ENCODE peak calls at places on chromosomes 1 and 21, in nine cellular contexts. Z is HCT116, H is GM12878, P is MM.1S, T is pancreas, E is tibial nerve, L is A549, Q is uterus, R is upper lobe of right lung. B is an unnamed sample.

GRCh38 chr1:95561244-95561840 is 327.3 kb downstream of the RWDD3 start:
- DNase-seq in Z (no peak), H (no peak), P (no peak), T (no peak), E (no peak), L (no peak), Q (no peak), R (no peak), B (no peak)

GRCh38 chr1:118931876-118932275 is 56.3 kb downstream of the TBX15 start:
- DNase-seq in Z (no peak), H (no peak), P (no peak), T (no peak), E (no peak), L (no peak), Q (no peak), R (no peak), B (no peak)

GRCh38 chr1:79705218-79705617 is 698.7 kb upstream of the ADGRL4 start:
- DNase-seq in Z (no peak), H (no peak), P (no peak), T (no peak), E (no peak), L (no peak), Q (no peak), R (no peak), B (no peak)

GRCh38 chr1:159600894-159601293 is 13.3 kb downstream of the APCS start:
- DNase-seq in Z (no peak), H (no peak), P (no peak), T (no peak), E (no peak), L (no peak), Q (no peak), R (no peak), B (no peak)

GRCh38 chr1:214570442-214570841 is 19.0 kb upstream of the PTPN14 start:
- DNase-seq in Z (no peak), H (no peak), P (no peak), T (no peak), E (no peak), L (no peak), Q (no peak), R (no peak), B (no peak)

GRCh38 chr21:35643176-35643575 is 417.1 kb downstream of the SETD4 start:
- DNase-seq in Z (no peak), H (no peak), P (no peak), T (no peak), E (no peak), L (no peak), Q (no peak), R (no peak), B (no peak)

GRCh38 chr1:173507205-173507846 is 30.2 kb downstream of the PRDX6 start:
- DNase-seq in Z (peak), H (no peak), P (peak), T (no peak), E (no peak), L (no peak), Q (no peak), R (no peak), B (no peak)

GRCh38 chr1:1157914-1158710 is 15.6 kb upstream of the TTLL10 start:
- DNase-seq in Z (no peak), H (no peak), P (no peak), T (peak), E (no peak), L (no peak), Q (peak), R (peak), B (peak)

GRCh38 chr1:55209247-55209646 is 5.9 kb downstream of the USP24 start:
- DNase-seq in Z (no peak), H (no peak), P (no peak), T (no peak), E (no peak), L (no peak), Q (no peak), R (no peak), B (no peak)

GRCh38 chr21:34348890-34349519 is 14.8 kb upstream of the KCNE2 start:
- DNase-seq in Z (no peak), H (no peak), P (peak), T (no peak), E (no peak), L (no peak), Q (no peak), R (no peak), B (no peak)

GRCh38 chr21:33135925-33136324 is 66.0 kb downstream of the OLIG1 start:
- DNase-seq in Z (no peak), H (no peak), P (no peak), T (no peak), E (no peak), L (no peak), Q (no peak), R (no peak), B (no peak)

GRCh38 chr1:236354330-236355147 is 39.5 kb upstream of the EDARADD start:
- DNase-seq in Z (no peak), H (no peak), P (no peak), T (no peak), E (no peak), L (no peak), Q (no peak), R (no peak), B (no peak)

GRCh38 chr21:29104239-29104708 is 26.2 kb upstream of the MAP3K7CL start:
- DNase-seq in Z (no peak), H (no peak), P (no peak), T (no peak), E (no peak), L (no peak), Q (no peak), R (no peak), B (no peak)

GRCh38 chr1:26360051-26360806 is 6.3 kb upstream of the CRYBG2 start:
- DNase-seq in Z (no peak), H (no peak), P (no peak), T (no peak), E (no peak), L (no peak), Q (no peak), R (no peak), B (no peak)

GRCh38 chr1:119659628-119660027 is 11.6 kb upstream of the ZNF697 start:
- DNase-seq in Z (no peak), H (no peak), P (no peak), T (no peak), E (no peak), L (no peak), Q (peak), R (no peak), B (peak)

GRCh38 chr1:184664661-184665060 is 90.0 kb downstream of the EDEM3 start:
- DNase-seq in Z (no peak), H (no peak), P (no peak), T (no peak), E (no peak), L (no peak), Q (no peak), R (no peak), B (no peak)
- H3K4me3 ChIP-seq in Z (no peak), H (no peak), P (no peak), T (no peak), E (no peak), L (no peak), Q (no peak), R (no peak), B (no peak)

DNA sequence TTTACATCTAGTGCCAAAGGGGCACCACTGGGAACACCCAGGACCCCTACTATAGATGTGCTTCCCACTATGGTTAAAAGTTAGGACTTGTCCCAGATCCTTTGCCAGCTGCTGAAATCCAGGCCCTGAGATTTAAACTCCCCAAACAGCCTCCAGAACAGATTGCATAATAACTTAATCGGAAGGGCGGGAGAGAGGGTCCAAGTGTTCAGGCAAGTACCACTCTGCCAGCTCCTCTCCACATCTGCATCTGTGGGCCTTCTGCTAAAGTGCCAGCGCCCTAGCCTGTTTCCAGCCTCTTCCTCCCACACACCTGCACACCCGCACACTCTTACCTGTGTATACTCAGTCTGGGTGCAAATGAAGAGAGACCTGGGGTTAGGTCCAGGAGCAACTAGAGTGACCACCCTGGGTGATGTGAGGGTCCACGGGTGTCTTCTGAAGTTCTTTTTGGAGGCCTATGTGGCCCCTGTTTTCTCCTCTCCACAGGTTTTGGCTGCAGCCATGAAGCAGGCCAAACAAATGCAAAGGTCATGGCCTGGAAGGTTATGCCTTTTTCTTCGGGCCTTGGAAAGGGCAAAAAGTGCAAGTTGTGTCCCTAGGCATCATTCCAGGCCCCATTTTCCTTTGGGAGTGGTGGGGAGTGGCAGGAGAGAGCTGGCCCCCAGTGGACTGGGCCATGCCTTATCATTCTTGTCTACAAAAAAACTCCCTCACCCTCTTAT is 29.3 kb downstream of the KIRREL1 start:
- DNase-seq in Z (no peak), H (no peak), P (no peak), T (no peak), E (no peak), L (no peak), Q (peak), R (no peak), B (no peak)
- H3K27ac ChIP-seq in Z (no peak), H (no peak), P (no peak), T (no peak), E (peak), L (peak), Q (peak), R (peak), B (peak)

GRCh38 chr1:222794656-222795474 is 20.0 kb upstream of the DISP1 start:
- DNase-seq in Z (no peak), H (no peak), P (no peak), T (no peak), E (no peak), L (no peak), Q (no peak), R (no peak), B (no peak)
- TF ChIP-seq CTCF in Z (peak), H (peak), P (no peak), T (no peak), E (peak), L (peak), Q (no peak), R (no peak), B (no peak)

GRCh38 chr1:22822371-22822770 is 111.7 kb downstream of the EPHB2 start:
- DNase-seq in Z (no peak), H (no peak), P (no peak), T (no peak), E (no peak), L (no peak), Q (no peak), R (no peak), B (no peak)
- H3K4me3 ChIP-seq in Z (no peak), H (no peak), P (no peak), T (no peak), E (no peak), L (no peak), Q (no peak), R (no peak), B (no peak)

GRCh38 chr1:228082975-228083870 is 715 bp downstream of the ARF1 start:
- DNase-seq in Z (no peak), H (no peak), P (peak), T (peak), E (peak), L (no peak), Q (peak), R (peak), B (peak)

GRCh38 chr1:228085287-228085926 is 2.9 kb downstream of the ARF1 start:
- DNase-seq in Z (no peak), H (no peak), P (peak), T (no peak), E (no peak), L (no peak), Q (no peak), R (peak), B (peak)

GRCh38 chr1:228083871-228084278 is 1.4 kb downstream of the ARF1 start:
- DNase-seq in Z (no peak), H (no peak), P (peak), T (no peak), E (no peak), L (no peak), Q (no peak), R (peak), B (peak)

GRCh38 chr1:228084325-228084724 is 1.8 kb downstream of the ARF1 start:
- DNase-seq in Z (no peak), H (no peak), P (peak), T (no peak), E (no peak), L (no peak), Q (no peak), R (no peak), B (peak)

GRCh38 chr1:228084797-228085196 is 2.3 kb downstream of the ARF1 start:
- DNase-seq in Z (no peak), H (no peak), P (no peak), T (no peak), E (no peak), L (no peak), Q (no peak), R (peak), B (peak)
- H3K27ac ChIP-seq in Z (no peak), H (no peak), P (peak), T (peak), E (no peak), L (peak), Q (peak), R (peak), B (peak)

GRCh38 chr1:30712583-30712982 is 10.8 kb downstream of the MATN1 start:
- DNase-seq in Z (no peak), H (no peak), P (no peak), T (no peak), E (no peak), L (no peak), Q (no peak), R (no peak), B (no peak)

GRCh38 chr1:30713211-30713770 is 10.1 kb downstream of the MATN1 start:
- DNase-seq in Z (no peak), H (no peak), P (no peak), T (no peak), E (no peak), L (no peak), Q (no peak), R (no peak), B (no peak)

GRCh38 chr1:30714536-30715090 is 8.8 kb downstream of the MATN1 start:
- DNase-seq in Z (no peak), H (no peak), P (no peak), T (no peak), E (no peak), L (no peak), Q (no peak), R (no peak), B (no peak)

GRCh38 chr1:30715216-30715615 is 8.2 kb downstream of the MATN1 start:
- DNase-seq in Z (no peak), H (no peak), P (no peak), T (no peak), E (no peak), L (no peak), Q (no peak), R (no peak), B (no peak)

DNA sequence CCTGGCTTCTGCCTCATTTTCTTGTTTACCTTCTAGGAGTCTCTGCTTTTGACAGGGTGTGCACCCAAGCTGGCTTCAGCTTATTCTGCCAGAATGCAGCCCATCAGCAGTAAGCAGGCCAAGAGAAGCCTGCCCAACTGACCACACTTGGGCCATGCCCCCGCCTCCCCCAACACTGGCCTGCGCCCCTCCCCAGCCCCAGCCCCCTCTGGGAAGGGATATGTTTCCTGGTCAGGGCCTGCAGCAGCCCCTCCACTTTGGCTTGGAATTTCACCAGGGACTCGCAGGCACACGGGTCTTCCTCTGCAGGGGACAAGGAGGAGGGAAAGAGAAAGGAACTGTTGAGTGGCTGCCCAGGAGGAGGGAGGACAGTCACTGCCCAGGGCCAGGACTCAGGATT is 9.4 kb downstream of the MATN1 start:
- DNase-seq in Z (no peak), H (no peak), P (no peak), T (no peak), E (no peak), L (no peak), Q (no peak), R (no peak), B (no peak)
- TF ChIP-seq CTCF in Z (no peak), H (no peak), P (no peak), T (no peak), E (no peak), L (no peak), Q (no peak), R (no peak), B (no peak)

GRCh38 chr1:91123319-91123718 is 101.5 kb upstream of the ZNF644 start:
- DNase-seq in Z (no peak), H (no peak), P (no peak), T (no peak), E (no peak), L (no peak), Q (no peak), R (no peak), B (no peak)

GRCh38 chr1:91120915-91121314 is 99.1 kb upstream of the ZNF644 start:
- DNase-seq in Z (no peak), H (no peak), P (no peak), T (no peak), E (no peak), L (no peak), Q (no peak), R (no peak), B (no peak)

GRCh38 chr1:91121366-91121765 is 99.5 kb upstream of the ZNF644 start:
- DNase-seq in Z (no peak), H (no peak), P (no peak), T (no peak), E (no peak), L (no peak), Q (no peak), R (no peak), B (no peak)

GRCh38 chr1:91123773-91124172 is 101.9 kb upstream of the ZNF644 start:
- DNase-seq in Z (no peak), H (no peak), P (no peak), T (no peak), E (no peak), L (no peak), Q (no peak), R (no peak), B (no peak)

GRCh38 chr1:91122106-91122717 is 100.4 kb upstream of the ZNF644 start:
- DNase-seq in Z (no peak), H (no peak), P (no peak), T (no peak), E (no peak), L (no peak), Q (no peak), R (no peak), B (no peak)
- H3K4me3 ChIP-seq in Z (no peak), H (no peak), P (no peak), T (no peak), E (no peak), L (no peak), Q (no peak), R (no peak), B (no peak)

DNA sequence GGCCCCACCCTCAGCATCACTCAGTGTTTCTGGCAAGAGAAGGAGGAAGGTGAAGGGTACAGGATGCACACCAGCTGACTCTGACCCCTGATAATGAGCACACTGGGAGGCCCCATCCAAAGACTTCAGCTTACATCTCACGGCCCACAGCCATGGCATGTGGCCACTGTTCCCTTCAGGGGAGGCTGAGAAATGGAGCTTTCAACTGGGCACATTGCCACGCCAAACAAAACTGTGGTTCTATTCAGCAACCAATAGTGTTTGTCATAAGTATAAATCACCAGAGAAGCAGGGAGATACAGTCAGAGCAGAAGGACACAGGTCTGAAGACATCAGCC is 12.7 kb upstream of the TRAF3IP3 start:
- DNase-seq in Z (no peak), H (no peak), P (no peak), T (peak), E (peak), L (no peak), Q (peak), R (no peak), B (no peak)
- H3K27ac ChIP-seq in Z (no peak), H (no peak), P (no peak), T (no peak), E (no peak), L (no peak), Q (peak), R (no peak), B (no peak)

DNA sequence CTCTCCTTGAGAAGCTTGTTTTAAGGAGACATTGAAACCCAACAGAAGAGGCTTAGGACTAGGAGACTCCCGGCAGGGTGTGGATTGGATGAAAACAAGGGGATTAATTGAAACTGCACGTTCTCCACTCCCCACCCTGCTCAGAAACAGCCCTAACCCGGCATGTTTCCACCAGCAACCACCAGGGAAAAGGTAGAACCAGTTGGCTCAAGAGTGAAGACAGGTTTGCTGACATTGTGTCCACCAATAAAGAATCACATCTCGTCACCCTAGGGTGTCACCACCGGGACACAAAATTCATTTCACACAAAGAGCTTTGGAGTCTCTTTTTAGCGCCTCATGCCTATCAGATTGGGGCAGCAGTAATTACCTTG is 20.4 kb upstream of the ATF3 start:
- DNase-seq in Z (no peak), H (no peak), P (no peak), T (no peak), E (no peak), L (no peak), Q (no peak), R (no peak), B (no peak)
- TF ChIP-seq CTCF in Z (no peak), H (no peak), P (no peak), T (no peak), E (no peak), L (no peak), Q (no peak), R (no peak), B (no peak)

GRCh38 chr1:56820755-56821461 is 1.7 kb upstream of the FYB2 start:
- DNase-seq in Z (peak), H (no peak), P (peak), T (peak), E (peak), L (peak), Q (peak), R (peak), B (peak)

GRCh38 chr1:56821462-56821797 is 2.2 kb upstream of the FYB2 start:
- DNase-seq in Z (no peak), H (no peak), P (no peak), T (peak), E (no peak), L (no peak), Q (no peak), R (no peak), B (no peak)

GRCh38 chr1:56817716-56818463 is 1.3 kb downstream of the FYB2 start:
- DNase-seq in Z (no peak), H (no peak), P (no peak), T (no peak), E (no peak), L (no peak), Q (no peak), R (no peak), B (no peak)

GRCh38 chr1:56816909-56817308 is 2.3 kb downstream of the FYB2 start:
- DNase-seq in Z (no peak), H (no peak), P (no peak), T (no peak), E (no peak), L (no peak), Q (no peak), R (no peak), B (no peak)

GRCh38 chr1:56819393-56819899 is at the start of gene FYB2:
- DNase-seq in Z (no peak), H (no peak), P (no peak), T (peak), E (no peak), L (no peak), Q (no peak), R (no peak), B (no peak)
- H3K4me3 ChIP-seq in Z (no peak), H (no peak), P (no peak), T (no peak), E (no peak), L (no peak), Q (no peak), R (no peak), B (no peak)